ENCODE peak calls at places on chromosome 20, in nine cellular contexts. One of them, this sample, is unnamed.

GRCh38 chr20:2865630-2866029 is 7.7 kb upstream of the PTPRA start:
- DNase-seq in cardiac muscle cell: no peak
- DNase-seq in ovary: no peak
- DNase-seq in right cardiac atrium: no peak
- DNase-seq in heart right ventricle: no peak
- DNase-seq in HL-60: no peak
- DNase-seq in mesenchymal stem cell: no peak
- DNase-seq in adrenal gland: no peak
- DNase-seq in WERI-Rb-1: peak; percentile 46
- DNase-seq in this sample: no peak

GRCh38 chr20:7903429-7903828 is 36.8 kb downstream of the HAO1 start:
- DNase-seq in WERI-Rb-1: no peak
- DNase-seq in cardiac muscle cell: no peak
- DNase-seq in adrenal gland: no peak
- DNase-seq in right cardiac atrium: no peak
- DNase-seq in mesenchymal stem cell: no peak
- DNase-seq in HL-60: no peak
- DNase-seq in heart right ventricle: no peak
- DNase-seq in ovary: no peak
- DNase-seq in this sample: no peak

GRCh38 chr20:4151991-4152695 is 136.8 kb upstream of the RNF24 start:
- DNase-seq in WERI-Rb-1: no peak
- DNase-seq in heart right ventricle: no peak
- DNase-seq in right cardiac atrium: no peak
- DNase-seq in ovary: no peak
- DNase-seq in HL-60: peak; percentile 87
- DNase-seq in mesenchymal stem cell: no peak
- DNase-seq in cardiac muscle cell: peak; percentile 37
- DNase-seq in adrenal gland: no peak
- DNase-seq in this sample: no peak

GRCh38 chr20:59726196-59726595 is 121.9 kb downstream of the PHACTR3 start:
- DNase-seq in cardiac muscle cell: no peak
- DNase-seq in right cardiac atrium: no peak
- DNase-seq in heart right ventricle: no peak
- DNase-seq in adrenal gland: no peak
- DNase-seq in WERI-Rb-1: no peak
- DNase-seq in mesenchymal stem cell: no peak
- DNase-seq in ovary: no peak
- DNase-seq in HL-60: no peak
- DNase-seq in this sample: no peak

GRCh38 chr20:32249030-32249738 is 28.3 kb upstream of the KIF3B start:
- DNase-seq in heart right ventricle: no peak
- DNase-seq in cardiac muscle cell: no peak
- DNase-seq in adrenal gland: no peak
- DNase-seq in HL-60: peak; percentile 76
- DNase-seq in right cardiac atrium: no peak
- DNase-seq in ovary: no peak
- DNase-seq in mesenchymal stem cell: no peak
- DNase-seq in WERI-Rb-1: no peak
- DNase-seq in this sample: no peak

GRCh38 chr20:16063876-16064275 is 509.4 kb downstream of the KIF16B start:
- DNase-seq in right cardiac atrium: no peak
- DNase-seq in ovary: no peak
- DNase-seq in heart right ventricle: no peak
- DNase-seq in cardiac muscle cell: no peak
- DNase-seq in mesenchymal stem cell: no peak
- DNase-seq in adrenal gland: no peak
- DNase-seq in HL-60: no peak
- DNase-seq in WERI-Rb-1: no peak
- DNase-seq in this sample: no peak

GRCh38 chr20:60068509-60068908 is 110.3 kb downstream of the CDH26 start:
- DNase-seq in cardiac muscle cell: no peak
- DNase-seq in HL-60: no peak
- DNase-seq in WERI-Rb-1: no peak
- DNase-seq in adrenal gland: no peak
- DNase-seq in ovary: no peak
- DNase-seq in heart right ventricle: no peak
- DNase-seq in mesenchymal stem cell: no peak
- DNase-seq in right cardiac atrium: no peak
- DNase-seq in this sample: no peak

GRCh38 chr20:1941226-1941625 is 46.0 kb downstream of the SIRPA start:
- DNase-seq in ovary: no peak
- DNase-seq in cardiac muscle cell: peak; percentile 71
- DNase-seq in WERI-Rb-1: no peak
- DNase-seq in mesenchymal stem cell: no peak
- DNase-seq in heart right ventricle: no peak
- DNase-seq in right cardiac atrium: peak; percentile 76
- DNase-seq in adrenal gland: no peak
- DNase-seq in HL-60: no peak
- DNase-seq in this sample: no peak

GRCh38 chr20:8368680-8369079 is 236.6 kb downstream of the PLCB1 start:
- DNase-seq in heart right ventricle: no peak
- DNase-seq in cardiac muscle cell: no peak
- DNase-seq in WERI-Rb-1: no peak
- DNase-seq in ovary: no peak
- DNase-seq in mesenchymal stem cell: no peak
- DNase-seq in HL-60: no peak
- DNase-seq in right cardiac atrium: no peak
- DNase-seq in adrenal gland: no peak
- DNase-seq in this sample: no peak

GRCh38 chr20:11850901-11851300 is 66.8 kb upstream of the BTBD3 start:
- DNase-seq in heart right ventricle: no peak
- DNase-seq in ovary: no peak
- DNase-seq in HL-60: no peak
- DNase-seq in adrenal gland: no peak
- DNase-seq in cardiac muscle cell: peak; percentile 21
- DNase-seq in right cardiac atrium: no peak
- DNase-seq in WERI-Rb-1: no peak
- DNase-seq in mesenchymal stem cell: peak; percentile 73
- DNase-seq in this sample: no peak

GRCh38 chr20:24949756-24950127 is 673 bp downstream of the CST7 start:
- DNase-seq in mesenchymal stem cell: no peak
- DNase-seq in right cardiac atrium: no peak
- DNase-seq in adrenal gland: no peak
- DNase-seq in heart right ventricle: no peak
- DNase-seq in cardiac muscle cell: no peak
- DNase-seq in WERI-Rb-1: no peak
- DNase-seq in ovary: no peak
- DNase-seq in HL-60: peak; percentile 56
- DNase-seq in this sample: no peak

GRCh38 chr20:49706548-49707517 is 6.8 kb downstream of the B4GALT5 start:
- DNase-seq in mesenchymal stem cell: no peak
- DNase-seq in cardiac muscle cell: no peak
- DNase-seq in WERI-Rb-1: no peak
- DNase-seq in HL-60: no peak
- DNase-seq in right cardiac atrium: no peak
- DNase-seq in heart right ventricle: no peak
- DNase-seq in ovary: no peak
- DNase-seq in adrenal gland: no peak
- DNase-seq in this sample: no peak

GRCh38 chr20:49705358-49705757 is 8.3 kb downstream of the B4GALT5 start:
- DNase-seq in heart right ventricle: no peak
- DNase-seq in adrenal gland: no peak
- DNase-seq in mesenchymal stem cell: no peak
- DNase-seq in ovary: no peak
- DNase-seq in WERI-Rb-1: no peak
- DNase-seq in cardiac muscle cell: no peak
- DNase-seq in right cardiac atrium: no peak
- DNase-seq in HL-60: no peak
- DNase-seq in this sample: no peak

GRCh38 chr20:49701313-49701731 is 12.4 kb downstream of the B4GALT5 start:
- DNase-seq in mesenchymal stem cell: no peak
- DNase-seq in heart right ventricle: no peak
- DNase-seq in ovary: no peak
- DNase-seq in adrenal gland: no peak
- DNase-seq in HL-60: no peak
- DNase-seq in right cardiac atrium: no peak
- DNase-seq in WERI-Rb-1: no peak
- DNase-seq in cardiac muscle cell: no peak
- DNase-seq in this sample: no peak

GRCh38 chr20:49701916-49702315 is 11.8 kb downstream of the B4GALT5 start:
- DNase-seq in adrenal gland: no peak
- DNase-seq in mesenchymal stem cell: no peak
- DNase-seq in heart right ventricle: no peak
- DNase-seq in right cardiac atrium: no peak
- DNase-seq in WERI-Rb-1: no peak
- DNase-seq in ovary: no peak
- DNase-seq in HL-60: no peak
- DNase-seq in cardiac muscle cell: no peak
- DNase-seq in this sample: no peak

GRCh38 chr20:49704932-49705336 is 8.7 kb downstream of the B4GALT5 start:
- DNase-seq in HL-60: no peak
- DNase-seq in mesenchymal stem cell: no peak
- DNase-seq in adrenal gland: no peak
- DNase-seq in WERI-Rb-1: no peak
- DNase-seq in right cardiac atrium: no peak
- DNase-seq in ovary: no peak
- DNase-seq in cardiac muscle cell: no peak
- DNase-seq in heart right ventricle: no peak
- DNase-seq in this sample: no peak
- H3K27ac ChIP-seq in HL-60: no peak overlapping the region
- H3K27ac ChIP-seq in mesenchymal stem cell: no peak overlapping the region
- H3K27ac ChIP-seq in adrenal gland: no peak overlapping the region
- H3K27ac ChIP-seq in WERI-Rb-1: no peak overlapping the region
- H3K27ac ChIP-seq in right cardiac atrium: no peak overlapping the region
- H3K27ac ChIP-seq in ovary: no peak overlapping the region
- H3K27ac ChIP-seq in cardiac muscle cell: no peak overlapping the region
- H3K27ac ChIP-seq in heart right ventricle: no peak overlapping the region
- H3K27ac ChIP-seq in this sample: peak overlapping the region; percentile 27

DNA sequence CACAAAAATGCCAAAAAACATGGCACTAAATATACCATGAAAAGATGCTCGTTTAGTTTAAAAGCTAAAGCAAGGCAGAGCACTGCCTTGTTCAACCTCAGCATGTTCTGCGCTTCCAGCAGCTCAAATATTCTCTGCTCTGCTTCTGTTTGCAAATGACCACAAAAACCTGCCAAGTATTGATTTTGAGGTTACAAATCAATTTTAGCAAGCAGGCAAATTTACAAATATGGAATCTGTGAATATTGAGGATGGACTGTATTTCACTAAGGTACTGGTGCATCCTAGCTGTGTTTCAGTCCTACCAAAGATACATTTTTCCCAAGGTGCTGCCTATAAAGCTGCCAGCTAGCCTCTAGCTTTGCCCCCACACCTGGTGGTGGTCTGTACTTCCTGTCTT is 449.9 kb downstream of the PREX1 start:
- DNase-seq in heart right ventricle: no peak
- DNase-seq in HL-60: no peak
- DNase-seq in ovary: no peak
- DNase-seq in mesenchymal stem cell: no peak
- DNase-seq in adrenal gland: no peak
- DNase-seq in cardiac muscle cell: no peak
- DNase-seq in right cardiac atrium: no peak
- DNase-seq in WERI-Rb-1: no peak
- DNase-seq in this sample: no peak
- H3K27me3 ChIP-seq in heart right ventricle: peaks cover 11% of the 10 kb centered on the region
- H3K27me3 ChIP-seq in HL-60: peaks cover 5% of the 10 kb centered on the region
- H3K27me3 ChIP-seq in ovary: no peaks in the 10 kb centered on the region
- H3K27me3 ChIP-seq in mesenchymal stem cell: no peaks in the 10 kb centered on the region
- H3K27me3 ChIP-seq in adrenal gland: no peaks in the 10 kb centered on the region
- H3K27me3 ChIP-seq in cardiac muscle cell: no peaks in the 10 kb centered on the region
- H3K27me3 ChIP-seq in right cardiac atrium: no peaks in the 10 kb centered on the region
- H3K27me3 ChIP-seq in WERI-Rb-1: no peaks in the 10 kb centered on the region
- H3K27me3 ChIP-seq in this sample: peaks cover 25% of the 10 kb centered on the region

DNA sequence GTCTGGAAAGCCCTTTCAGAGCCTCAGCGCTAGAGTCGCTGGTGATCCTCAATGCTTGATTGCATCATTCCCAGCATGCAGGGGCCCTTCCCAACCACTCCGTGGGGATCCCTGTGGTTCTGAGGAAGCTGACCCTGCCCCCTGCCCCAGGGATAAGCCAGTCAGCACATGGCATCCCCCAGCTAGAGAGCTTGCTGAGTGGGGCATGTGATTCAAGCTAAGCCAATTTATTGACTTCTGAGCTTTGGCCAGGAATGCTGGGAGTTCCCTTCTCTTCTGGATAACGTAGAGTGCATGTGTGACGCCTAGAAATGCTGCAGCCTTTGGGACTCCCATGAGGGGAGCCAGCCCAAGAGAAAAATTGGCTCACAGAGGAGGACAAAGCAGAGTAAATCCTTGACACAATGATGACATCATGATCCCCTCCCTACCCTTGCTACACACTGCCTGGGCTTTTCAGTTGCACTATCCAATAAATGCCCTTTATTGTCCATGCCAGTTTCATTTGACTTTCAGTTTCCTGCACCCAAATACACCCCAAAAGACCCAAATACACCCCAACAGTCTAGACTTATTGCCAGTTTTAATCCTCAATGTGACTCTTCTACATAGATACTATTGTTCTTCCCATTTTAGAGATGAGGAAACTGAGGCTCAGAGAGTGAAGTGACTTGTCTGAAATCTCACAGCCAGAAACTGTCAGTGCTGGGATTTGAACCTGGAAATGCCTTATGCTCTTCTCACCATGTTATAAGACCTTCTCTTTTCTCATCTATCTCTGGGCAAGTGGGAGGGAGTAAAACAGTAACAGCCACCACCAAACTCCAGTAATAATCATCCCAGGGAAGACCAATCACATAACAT is 34.3 kb downstream of the KCNB1 start:
- DNase-seq in ovary: no peak
- DNase-seq in right cardiac atrium: peak; percentile 88
- DNase-seq in adrenal gland: no peak
- DNase-seq in WERI-Rb-1: peak; percentile 56
- DNase-seq in cardiac muscle cell: peak; percentile 69
- DNase-seq in mesenchymal stem cell: no peak
- DNase-seq in heart right ventricle: peak; percentile 51
- DNase-seq in HL-60: no peak
- DNase-seq in this sample: peak; percentile 36
- H3K27ac ChIP-seq in ovary: no peak overlapping the region
- H3K27ac ChIP-seq in right cardiac atrium: peak overlapping the region; percentile 63
- H3K27ac ChIP-seq in adrenal gland: no peak overlapping the region
- H3K27ac ChIP-seq in WERI-Rb-1: no peak overlapping the region
- H3K27ac ChIP-seq in cardiac muscle cell: no peak overlapping the region
- H3K27ac ChIP-seq in mesenchymal stem cell: no peak overlapping the region
- H3K27ac ChIP-seq in heart right ventricle: peak overlapping the region; percentile 83
- H3K27ac ChIP-seq in HL-60: no peak overlapping the region
- H3K27ac ChIP-seq in this sample: peak overlapping the region; percentile 70

DNA sequence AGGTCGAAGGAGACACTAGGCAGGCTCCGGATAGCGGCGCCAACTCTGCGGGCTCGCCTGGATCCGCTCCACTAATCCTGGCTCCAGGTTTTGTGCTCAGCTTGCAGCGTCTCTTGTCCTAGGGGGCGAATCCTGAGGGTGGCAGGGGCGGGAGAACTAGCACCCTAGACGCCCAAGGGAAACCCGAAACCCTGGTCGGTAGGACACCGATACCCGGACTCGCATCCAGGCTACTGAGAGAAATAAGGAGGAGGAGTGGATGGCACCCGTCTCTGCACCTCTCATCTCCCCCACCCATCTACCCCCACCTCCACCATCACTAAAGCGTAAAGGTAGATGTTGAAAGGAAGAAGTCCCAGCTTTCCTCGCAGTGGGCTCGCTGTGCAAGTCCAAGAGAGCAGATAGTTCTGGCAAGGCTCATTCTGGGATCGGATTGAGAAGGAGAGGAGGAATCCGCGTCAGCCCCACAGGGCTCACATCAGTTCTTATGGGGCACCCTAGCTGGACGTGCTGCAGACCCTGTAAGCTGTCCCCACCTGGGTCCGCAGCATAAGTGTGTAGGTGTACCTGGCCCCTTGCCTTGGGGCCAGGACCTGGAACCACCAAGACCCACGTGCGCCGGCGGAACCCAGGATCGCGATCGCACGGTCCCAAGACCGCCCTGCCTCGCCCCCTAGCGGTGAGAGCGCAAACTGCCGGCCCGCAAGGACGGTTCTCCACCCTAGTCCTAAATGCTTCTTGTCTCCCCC is 6.9 kb downstream of the SLC32A1 start:
- DNase-seq in adrenal gland: peak; percentile 78
- DNase-seq in HL-60: peak; percentile 42
- DNase-seq in mesenchymal stem cell: peak; percentile 61
- DNase-seq in ovary: peak; percentile 39
- DNase-seq in WERI-Rb-1: peak; percentile 72
- DNase-seq in right cardiac atrium: peak; percentile 83
- DNase-seq in cardiac muscle cell: peak; percentile 64
- DNase-seq in heart right ventricle: peak; percentile 73
- DNase-seq in this sample: peak; percentile 59
- H3K27me3 ChIP-seq in adrenal gland: peaks cover 82% of the 10 kb centered on the region
- H3K27me3 ChIP-seq in HL-60: peaks cover 74% of the 10 kb centered on the region
- H3K27me3 ChIP-seq in mesenchymal stem cell: peaks cover 97% of the 10 kb centered on the region
- H3K27me3 ChIP-seq in ovary: no peaks in the 10 kb centered on the region
- H3K27me3 ChIP-seq in WERI-Rb-1: peaks cover 89% of the 10 kb centered on the region
- H3K27me3 ChIP-seq in right cardiac atrium: no peaks in the 10 kb centered on the region
- H3K27me3 ChIP-seq in cardiac muscle cell: peaks cover 84% of the 10 kb centered on the region
- H3K27me3 ChIP-seq in heart right ventricle: peaks cover 100% of the 10 kb centered on the region
- H3K27me3 ChIP-seq in this sample: peaks cover 100% of the 10 kb centered on the region

This sample was measured in left ventricle myocardium inferior.